ENCODE peak calls at places on chromosomes 5 and 9, in nine cellular contexts. U, F, S, V, N, L, Z, K and I are unnamed samples.

GRCh38 chr9:90956026-90956810 is 154.6 kb downstream of the SYK start:
- DNase-seq in U (no peak), F (no peak), S (no peak), V (no peak), N (peak), L (no peak), Z (no peak), K (no peak), I (no peak)

GRCh38 chr9:115520626-115521025 is 402.7 kb upstream of the TNC start:
- DNase-seq in U (no peak), F (no peak), S (no peak), V (no peak), N (no peak), L (no peak), Z (no peak), K (no peak), I (no peak)

GRCh38 chr9:111605041-111605559 is 5.7 kb upstream of the PTGR1 start:
- DNase-seq in U (no peak), F (peak), S (no peak), V (no peak), N (no peak), L (no peak), Z (no peak), K (no peak), I (no peak)

GRCh38 chr9:17291766-17292165 is 156.9 kb downstream of the CNTLN start:
- DNase-seq in U (no peak), F (no peak), S (no peak), V (no peak), N (peak), L (no peak), Z (no peak), K (no peak), I (no peak)

GRCh38 chr5:111461261-111461671 is 51.1 kb downstream of the STARD4 start:
- DNase-seq in U (no peak), F (no peak), S (no peak), V (no peak), N (no peak), L (no peak), Z (no peak), K (no peak), I (no peak)

GRCh38 chr5:133998807-133999206 is 6.0 kb downstream of the VDAC1 start:
- DNase-seq in U (no peak), F (no peak), S (peak), V (no peak), N (no peak), L (no peak), Z (no peak), K (no peak), I (no peak)

GRCh38 chr5:38743562-38743961 is 102.2 kb upstream of the OSMR start:
- DNase-seq in U (no peak), F (no peak), S (no peak), V (no peak), N (no peak), L (no peak), Z (no peak), K (no peak), I (no peak)

GRCh38 chr5:56763711-56764466 is 51.5 kb upstream of the MAP3K1 start:
- DNase-seq in U (no peak), F (peak), S (no peak), V (no peak), N (peak), L (no peak), Z (no peak), K (no peak), I (no peak)

GRCh38 chr5:179793470-179794139 is at the start of gene LTC4S:
- DNase-seq in U (no peak), F (peak), S (no peak), V (no peak), N (peak), L (peak), Z (no peak), K (peak), I (peak)

GRCh38 chr9:38035873-38036272 is 33.2 kb downstream of the SHB start:
- DNase-seq in U (no peak), F (no peak), S (no peak), V (no peak), N (peak), L (no peak), Z (no peak), K (no peak), I (no peak)

GRCh38 chr5:136200761-136201160 is 7.8 kb upstream of the SMIM32 start:
- DNase-seq in U (no peak), F (no peak), S (no peak), V (no peak), N (no peak), L (no peak), Z (peak), K (no peak), I (no peak)

GRCh38 chr5:126056851-126057622 is 366.2 kb upstream of the GRAMD2B start:
- DNase-seq in U (no peak), F (no peak), S (no peak), V (no peak), N (no peak), L (no peak), Z (no peak), K (no peak), I (no peak)

GRCh38 chr9:101326501-101326900 is 58.3 kb downstream of the BAAT start:
- DNase-seq in U (peak), F (no peak), S (no peak), V (no peak), N (no peak), L (no peak), Z (no peak), K (peak), I (no peak)

GRCh38 chr5:104179057-104179456 is 616.5 kb upstream of the NUDT12 start:
- DNase-seq in U (peak), F (peak), S (no peak), V (peak), N (peak), L (no peak), Z (no peak), K (peak), I (no peak)

GRCh38 chr5:87361031-87361443 is 51.7 kb downstream of the CCNH start:
- DNase-seq in U (no peak), F (no peak), S (no peak), V (no peak), N (no peak), L (no peak), Z (no peak), K (no peak), I (no peak)

GRCh38 chr5:33736510-33736909 is 155.3 kb downstream of the ADAMTS12 start:
- DNase-seq in U (no peak), F (no peak), S (no peak), V (no peak), N (no peak), L (no peak), Z (no peak), K (no peak), I (no peak)

GRCh38 chr9:87382902-87383301 is 114.8 kb upstream of the DAPK1 start:
- DNase-seq in U (no peak), F (no peak), S (no peak), V (no peak), N (peak), L (no peak), Z (no peak), K (no peak), I (no peak)

GRCh38 chr5:91357012-91357634 is 26.0 kb downstream of the ARRDC3 start:
- DNase-seq in U (peak), F (no peak), S (no peak), V (no peak), N (no peak), L (no peak), Z (no peak), K (peak), I (no peak)

GRCh38 chr5:100726116-100726515 is 177.0 kb downstream of the ST8SIA4 start:
- DNase-seq in U (no peak), F (no peak), S (no peak), V (no peak), N (no peak), L (no peak), Z (no peak), K (no peak), I (no peak)

GRCh38 chr5:76604838-76605237 is 18.4 kb downstream of the F2RL2 start:
- DNase-seq in U (no peak), F (no peak), S (no peak), V (no peak), N (peak), L (no peak), Z (no peak), K (no peak), I (no peak)

GRCh38 chr9:33924978-33925797 is 108.2 kb downstream of the UBE2R2 start:
- DNase-seq in U (peak), F (peak), S (no peak), V (peak), N (peak), L (no peak), Z (no peak), K (peak), I (no peak)